ENCODE peak calls at places on chromosomes 7 and 10, in ten cellular contexts. N is EH; O is amygdala; F is heart right ventricle; E is sigmoid colon; K is stimulated activated naive CD8-positive, alpha-beta T cell treated with anti-CD3 and anti-CD28 coated beads, Interleukin-15, Interleukin-2, amounts not matched to agents 100 U/mL and 50 U/mL, for 24 hours; G is brain microvascular endothelial cell; I is tibial nerve; J is anterior cingulate cortex; X is A549. W is an unnamed sample.

GRCh38 chr7:149725916-149726315 is 47.5 kb downstream of the ZNF467 start:
- DNase-seq in N (no peak), O (no peak), F (no peak), E (peak; percentile 61), K (no peak), G (no peak), I (no peak), J (no peak), X (no peak), W (no peak)

GRCh38 chr10:66917104-66917503 is 8.7 kb upstream of the LRRTM3 start:
- DNase-seq in N (no peak), O (peak; percentile 20), F (no peak), E (no peak), K (no peak), G (no peak), I (no peak), J (no peak), X (no peak), W (no peak)

GRCh38 chr10:100528885-100529472 is 692 bp downstream of the NDUFB8 start:
- DNase-seq in N (peak; percentile 9), O (peak; percentile 34), F (no peak), E (peak; percentile 67), K (no peak), G (no peak), I (no peak), J (no peak), X (peak; percentile 15), W (no peak)

GRCh38 chr7:94330474-94331027 is 64.1 kb upstream of the COL1A2 start:
- DNase-seq in N (no peak), O (no peak), F (no peak), E (no peak), K (no peak), G (no peak), I (no peak), J (no peak), X (no peak), W (no peak)

GRCh38 chr7:140704205-140704604 is 7.7 kb downstream of the NDUFB2 start:
- DNase-seq in N (no peak), O (no peak), F (no peak), E (no peak), K (no peak), G (no peak), I (no peak), J (no peak), X (no peak), W (no peak)

GRCh38 chr7:27129729-27130539 is 623 bp downstream of the HOXA4 start:
- DNase-seq in N (peak; percentile 49), O (no peak), F (no peak), E (peak; percentile 68), K (no peak), G (no peak), I (no peak), J (no peak), X (no peak), W (no peak)

GRCh38 chr7:71480814-71481213 is 348.9 kb downstream of the GALNT17 start:
- DNase-seq in N (no peak), O (peak; percentile 7), F (no peak), E (no peak), K (no peak), G (no peak), I (no peak), J (no peak), X (no peak), W (no peak)

GRCh38 chr10:6962576-6962975 is 382.5 kb upstream of the PRKCQ start:
- DNase-seq in N (no peak), O (no peak), F (no peak), E (no peak), K (no peak), G (no peak), I (no peak), J (no peak), X (no peak), W (no peak)

W was measured in right atrium auricular region.